ENCODE peak calls at places on chromosomes 16 and 17, in six cellular contexts. Z is IMR-90; M is smooth muscle cell of the brain vasculature; S is stimulated activated CD8-positive, alpha-beta memory T cell treated with anti-CD3 and anti-CD28 coated beads, Interleukin-7, amount 100 ng/mL, for 1 hour; E is NCI-H1092; X is kidney tubule cell. D is an unnamed sample.

GRCh38 chr16:57999971-58000705 is at the start of gene ZNF319:
- DNase-seq in E (no peak), Z (no peak), S (no peak), X (peak; percentile 14), M (no peak), D (no peak)

GRCh38 chr16:51556694-51557327 is 405.7 kb upstream of the SALL1 start:
- DNase-seq in M (peak; percentile 78), X (peak; percentile 64), Z (peak; percentile 96), E (no peak), S (no peak), D (peak; percentile 58)

GRCh38 chr17:35797370-35797769 is 1.9 kb upstream of the MMP28 start:
- DNase-seq in M (no peak), X (no peak), Z (no peak), S (no peak), E (no peak), D (no peak)

GRCh38 chr17:48630925-48631692 is 5.0 kb upstream of the HOXB9 start:
- DNase-seq in X (no peak), E (no peak), M (no peak), S (no peak), Z (no peak), D (no peak)

GRCh38 chr16:46583036-46583435 is 38.1 kb downstream of the SHCBP1 start:
- DNase-seq in X (no peak), M (no peak), S (no peak), E (no peak), Z (no peak), D (no peak)

GRCh38 chr16:66207864-66208226 is 158.6 kb upstream of the CDH5 start:
- DNase-seq in E (no peak), M (no peak), Z (no peak), X (no peak), S (no peak), D (no peak)

GRCh38 chr16:7318661-7319060 is 14.0 kb upstream of the RBFOX1 start:
- DNase-seq in X (no peak), Z (no peak), M (no peak), E (no peak), S (no peak), D (no peak)

GRCh38 chr17:18968945-18969887 is 17.3 kb downstream of the SLC5A10 start:
- DNase-seq in E (no peak), S (no peak), X (peak; percentile 38), Z (no peak), M (no peak), D (no peak)

GRCh38 chr16:11972128-11972527 is 4.4 kb upstream of the SNX29 start:
- DNase-seq in E (no peak), M (no peak), S (no peak), X (peak; percentile 35), Z (no peak), D (no peak)

GRCh38 chr16:31029272-31029671 is 4.1 kb upstream of the STX4 start:
- DNase-seq in X (no peak), E (no peak), M (no peak), S (no peak), Z (no peak), D (no peak)

GRCh38 chr16:87560428-87561199 is 41.7 kb upstream of the JPH3 start:
- DNase-seq in S (no peak), E (no peak), Z (no peak), X (no peak), M (no peak), D (no peak)

GRCh38 chr16:78562650-78563049 is 463.2 kb downstream of the WWOX start:
- DNase-seq in M (no peak), E (no peak), S (no peak), Z (no peak), X (no peak), D (no peak)

GRCh38 chr16:89843409-89844350 is 15.4 kb downstream of the SPIRE2 start:
- DNase-seq in X (no peak), M (no peak), E (no peak), Z (no peak), S (no peak), D (no peak)

GRCh38 chr17:7632492-7632894 is 2.6 kb downstream of the SHBG start:
- DNase-seq in E (no peak), Z (peak; percentile 54), M (no peak), S (no peak), X (peak; percentile 43), D (no peak)

GRCh38 chr17:48351916-48352332 is 78.1 kb downstream of the SKAP1 start:
- DNase-seq in Z (peak; percentile 67), E (no peak), S (no peak), M (peak; percentile 13), X (peak; percentile 57), D (no peak)

GRCh38 chr17:29124135-29124930 is 55.9 kb downstream of the MYO18A start:
- DNase-seq in S (no peak), M (no peak), Z (peak; percentile 82), E (peak; percentile 28), X (peak; percentile 80), D (no peak)

GRCh38 chr16:13350000-13350399 is 448.6 kb downstream of the SHISA9 start:
- DNase-seq in E (no peak), Z (no peak), S (no peak), M (no peak), X (no peak), D (no peak)

GRCh38 chr16:84518804-84519341 is 14.4 kb upstream of the MEAK7 start:
- DNase-seq in S (no peak), M (no peak), E (peak; percentile 51), Z (no peak), X (no peak), D (no peak)

GRCh38 chr17:64638552-64639198 is 23.4 kb downstream of the SMURF2 start:
- DNase-seq in M (no peak), X (no peak), E (no peak), Z (peak; percentile 41), S (no peak), D (no peak)

GRCh38 chr17:41697122-41697962 is 8.7 kb downstream of the EIF1 start:
- DNase-seq in X (no peak), M (no peak), S (no peak), Z (peak; percentile 64), E (no peak), D (no peak)

GRCh38 chr16:84367297-84367680 is 1.0 kb upstream of the ATP2C2 start:
- DNase-seq in M (no peak), S (no peak), X (no peak), E (no peak), Z (no peak), D (no peak)

GRCh38 chr17:77054926-77055325 is 85.8 kb upstream of the SEC14L1 start:
- DNase-seq in Z (no peak), S (no peak), E (no peak), X (no peak), M (no peak), D (no peak)

GRCh38 chr16:3578610-3579551 is 1.7 kb upstream of the NLRC3 start:
- DNase-seq in Z (no peak), M (no peak), E (no peak), X (no peak), S (no peak), D (no peak)

GRCh38 chr17:7355053-7355452 is at the start of gene TMEM95:
- DNase-seq in M (no peak), Z (no peak), E (no peak), X (peak; percentile 35), S (no peak), D (no peak)

GRCh38 chr17:72270530-72270929 is 149.7 kb downstream of the SOX9 start:
- DNase-seq in E (peak; percentile 52), S (no peak), Z (peak; percentile 3), X (peak; percentile 23), M (peak; percentile 15), D (peak; percentile 12)

GRCh38 chr17:50428831-50429424 is 2.9 kb downstream of the ACSF2 start:
- DNase-seq in E (no peak), X (peak; percentile 19), Z (no peak), M (no peak), S (no peak), D (no peak)

GRCh38 chr17:31321481-31321880 is at the start of gene EVI2A:
- DNase-seq in X (peak; percentile 56), S (peak; percentile 49), M (peak; percentile 20), E (no peak), Z (peak; percentile 88), D (no peak)

GRCh38 chr17:7336240-7337175 is at the start of gene ACAP1:
- DNase-seq in X (no peak), Z (no peak), M (no peak), S (peak; percentile 66), E (no peak), D (no peak)

GRCh38 chr16:88462396-88462795 is 9.3 kb downstream of the ZFPM1 start:
- DNase-seq in M (no peak), E (no peak), X (no peak), S (no peak), Z (no peak), D (no peak)

GRCh38 chr16:25158401-25158800 is 46.9 kb downstream of the LCMT1 start:
- DNase-seq in S (no peak), M (no peak), X (no peak), Z (peak; percentile 31), E (no peak), D (no peak)

GRCh38 chr16:86355951-86356350 is 154.4 kb upstream of the FOXF1 start:
- DNase-seq in E (no peak), S (no peak), X (no peak), M (no peak), Z (no peak), D (no peak)

GRCh38 chr17:53058031-53058430 is 764.7 kb upstream of the KIF2B start:
- DNase-seq in M (no peak), E (no peak), S (no peak), Z (no peak), X (peak; percentile 80), D (no peak)